ENCODE peak calls at places on chromosome 2, in ten cellular contexts. X is HCT116, J is heart right ventricle, Z is astrocyte of the spinal cord, V is colonic mucosa, Y is IMR-90, M is WTC11, R is left lung, B is HFF-Myc, T is upper lobe of right lung. O is an unnamed sample.

GRCh38 chr2:208280933-208281332 is 14.9 kb downstream of the PIKFYVE start:
- DNase-seq in Z (peak; percentile 67), J (no peak), M (no peak), B (peak; percentile 26), X (no peak), V (no peak), Y (peak; percentile 77), R (no peak), T (no peak), O (no peak)

GRCh38 chr2:238466242-238466598 is 39.5 kb downstream of the ASB1 start:
- DNase-seq in X (no peak), Z (no peak), V (no peak), B (no peak), T (no peak), J (no peak), R (no peak), Y (no peak), M (no peak), O (no peak)

GRCh38 chr2:188345439-188345838 is 53.8 kb downstream of the GULP1 start:
- DNase-seq in X (no peak), Y (peak; percentile 27), V (no peak), R (no peak), M (no peak), Z (peak; percentile 32), J (no peak), B (no peak), T (no peak), O (no peak)

GRCh38 chr2:157172239-157172638 is 85.3 kb upstream of the GALNT5 start:
- DNase-seq in M (no peak), B (no peak), V (no peak), R (no peak), X (no peak), Y (peak; percentile 52), T (no peak), J (no peak), Z (no peak), O (no peak)

GRCh38 chr2:240319855-240320560 is 115.5 kb upstream of the GPC1 start:
- DNase-seq in M (no peak), V (no peak), R (peak; percentile 73), X (peak; percentile 23), B (peak; percentile 71), T (no peak), Z (peak; percentile 94), J (no peak), Y (peak; percentile 97), O (no peak)

GRCh38 chr2:28624798-28625701 is 126.6 kb upstream of the PPP1CB start:
- DNase-seq in X (no peak), V (peak; percentile 87), R (peak; percentile 88), M (no peak), B (no peak), T (peak; percentile 82), Z (peak; percentile 62), Y (peak; percentile 63), J (peak; percentile 61), O (no peak)

GRCh38 chr2:7953184-7953583 is 728.7 kb upstream of the ID2 start:
- DNase-seq in Z (no peak), X (no peak), T (no peak), M (no peak), B (no peak), R (no peak), J (no peak), V (no peak), Y (no peak), O (no peak)

GRCh38 chr2:88880441-88880953 is 189.0 kb downstream of the RPIA start:
- DNase-seq in Z (peak; percentile 47), J (no peak), B (peak; percentile 35), Y (peak; percentile 39), V (peak; percentile 53), T (no peak), M (peak; percentile 23), R (no peak), X (peak; percentile 43), O (no peak)

GRCh38 chr2:138829326-138829725 is 49.1 kb upstream of the NXPH2 start:
- DNase-seq in Z (peak; percentile 20), Y (peak; percentile 4), X (peak; percentile 41), M (peak; percentile 74), T (no peak), B (no peak), R (no peak), J (peak; percentile 28), V (no peak), O (no peak)

GRCh38 chr2:94986392-94986963 is 39.0 kb upstream of the MAL start:
- DNase-seq in J (no peak), R (no peak), Y (peak; percentile 70), Z (peak; percentile 64), X (peak; percentile 54), T (no peak), M (peak; percentile 75), V (peak; percentile 35), B (peak; percentile 37), O (peak; percentile 13)

GRCh38 chr2:171522057-171522803 is at the start of gene CYBRD1:
- DNase-seq in J (peak; percentile 88), Z (peak; percentile 83), M (peak; percentile 68), B (no peak), X (no peak), T (peak; percentile 94), V (peak; percentile 81), Y (peak; percentile 79), R (peak; percentile 94), O (no peak)

GRCh38 chr2:23824777-23825212 is 102.1 kb downstream of the ATAD2B start:
- DNase-seq in B (peak; percentile 39), X (peak; percentile 36), Y (peak; percentile 62), R (no peak), Z (peak; percentile 73), V (peak; percentile 38), T (no peak), J (no peak), M (no peak), O (peak; percentile 30)

GRCh38 chr2:31239842-31240198 is 5.9 kb downstream of the EHD3 start:
- DNase-seq in Z (peak; percentile 65), R (no peak), B (peak; percentile 40), V (no peak), J (peak; percentile 62), T (no peak), Y (peak; percentile 42), X (no peak), M (no peak), O (no peak)

GRCh38 chr2:60987041-60987440 is 30.5 kb upstream of the PEX13 start:
- DNase-seq in R (no peak), T (no peak), B (no peak), J (no peak), X (no peak), Y (no peak), M (no peak), Z (no peak), V (no peak), O (no peak)

GRCh38 chr2:138373993-138374408 is 127.6 kb upstream of the SPOPL start:
- DNase-seq in B (no peak), M (no peak), R (no peak), X (peak; percentile 27), Y (peak; percentile 52), J (no peak), Z (peak; percentile 50), T (no peak), V (no peak), O (no peak)

GRCh38 chr2:107648781-107649413 is 177.8 kb upstream of the RGPD4 start:
- DNase-seq in X (no peak), J (no peak), B (no peak), M (peak; percentile 49), R (peak; percentile 30), V (no peak), Z (no peak), T (no peak), Y (no peak), O (no peak)
- TF ChIP-seq CTCF in X (no peak), J (no peak), B (no peak), M (peak; percentile 20), R (no peak), V (no peak), Z (no peak), T (no peak), Y (no peak), O (no peak)

GRCh38 chr2:42316910-42317309 is 44.1 kb downstream of the COX7A2L start:
- DNase-seq in J (no peak), Z (no peak), M (no peak), R (no peak), X (no peak), T (no peak), Y (no peak), B (no peak), V (no peak), O (no peak)
- TF ChIP-seq CTCF in J (no peak), Z (no peak), M (no peak), R (no peak), X (no peak), T (no peak), Y (no peak), B (no peak), V (no peak), O (no peak)

GRCh38 chr2:175304541-175304940 is 123.0 kb upstream of the ATP5MC3 start:
- DNase-seq in T (no peak), Y (no peak), M (no peak), X (no peak), R (no peak), J (no peak), Z (no peak), B (no peak), V (no peak), O (no peak)

GRCh38 chr2:175312137-175312536 is 130.6 kb upstream of the ATP5MC3 start:
- DNase-seq in M (no peak), J (no peak), Z (no peak), B (no peak), T (no peak), Y (no peak), V (no peak), R (no peak), X (no peak), O (no peak)

GRCh38 chr2:175310813-175311504 is 129.4 kb upstream of the ATP5MC3 start:
- DNase-seq in V (no peak), B (no peak), T (no peak), Y (no peak), R (no peak), Z (no peak), X (no peak), J (no peak), M (no peak), O (no peak)

GRCh38 chr2:175308005-175308404 is 126.5 kb upstream of the ATP5MC3 start:
- DNase-seq in Y (no peak), T (no peak), Z (no peak), X (no peak), J (no peak), V (no peak), B (no peak), R (no peak), M (no peak), O (no peak)

DNA sequence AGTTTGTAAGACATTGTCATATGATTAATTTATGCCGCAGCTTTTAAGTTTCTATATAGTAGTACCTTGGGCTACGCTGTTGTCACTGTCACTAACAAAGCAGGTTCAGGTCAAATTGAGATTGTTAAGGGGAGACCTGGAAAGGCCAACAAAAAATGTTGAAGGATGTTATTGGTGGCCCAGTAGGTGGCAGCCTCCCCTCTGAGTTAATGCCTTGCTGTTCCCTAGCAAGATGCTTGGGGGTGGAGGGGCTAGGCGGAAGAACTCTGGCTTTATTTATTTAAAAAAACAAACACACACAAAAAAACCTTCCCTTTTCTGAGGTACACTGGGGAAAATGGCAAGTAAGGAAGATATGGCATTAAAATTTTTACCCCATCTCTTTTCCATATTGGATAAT is 128.3 kb upstream of the ATP5MC3 start:
- DNase-seq in M (peak; percentile 59), J (peak; percentile 16), Z (peak; percentile 5), X (peak; percentile 16), T (no peak), R (no peak), Y (peak; percentile 10), V (no peak), B (no peak), O (no peak)
- TF ChIP-seq CTCF in M (no peak), J (peak; percentile 46), Z (peak; percentile 42), X (peak; percentile 67), T (peak; percentile 21), R (no peak), Y (peak; percentile 34), V (peak; percentile 5), B (peak; percentile 50), O (peak; percentile 61)

GRCh38 chr2:216775043-216775453 is 79.7 kb upstream of the IGFBP5 start:
- DNase-seq in T (no peak), X (peak; percentile 4), M (no peak), J (peak; percentile 24), R (no peak), V (no peak), B (peak; percentile 52), Z (peak; percentile 94), Y (peak; percentile 99), O (no peak)
- TF ChIP-seq CTCF in T (no peak), X (no peak), M (no peak), J (no peak), R (no peak), V (no peak), B (no peak), Z (peak; percentile 11), Y (peak; percentile 20), O (no peak)